ENCODE peak calls at places on chromosomes 11 and 22, in six cellular contexts. D is WTC11, W is GM23338, Y is K562, B is H1, C is HepG2. A is an unnamed sample.

GRCh38 chr22:23409976-23410375 is 170.1 kb downstream of the IGLL1 start:
- DNase-seq in D (no peak), W (no peak), Y (no peak), B (no peak), C (no peak), A (no peak)

GRCh38 chr11:71774603-71775222 is 58.3 kb upstream of the DEFB108B start:
- DNase-seq in D (no peak), W (no peak), Y (no peak), B (no peak), C (no peak), A (no peak)

GRCh38 chr11:102577182-102577581 is 46.6 kb upstream of the MMP7 start:
- DNase-seq in D (no peak), W (no peak), Y (no peak), B (no peak), C (no peak), A (no peak)

GRCh38 chr11:64729851-64730382 is 6.9 kb upstream of the NRXN2 start:
- DNase-seq in D (peak; percentile 92), W (peak; percentile 89), Y (peak; percentile 78), B (peak; percentile 91), C (no peak), A (no peak)

GRCh38 chr11:11243790-11244469 is 109.1 kb downstream of the CSNK2A3 start:
- DNase-seq in D (peak; percentile 66), W (peak; percentile 75), Y (peak; percentile 66), B (peak; percentile 67), C (no peak), A (no peak)

GRCh38 chr11:46850829-46851380 is 4.8 kb upstream of the CKAP5 start:
- DNase-seq in D (peak; percentile 46), W (peak; percentile 69), Y (no peak), B (no peak), C (no peak), A (no peak)

GRCh38 chr22:27399161-27399560 is 402.4 kb downstream of the MN1 start:
- DNase-seq in D (no peak), W (no peak), Y (no peak), B (no peak), C (no peak), A (no peak)

GRCh38 chr11:58926695-58927094 is 12.6 kb upstream of the GLYATL1 start:
- DNase-seq in D (no peak), W (no peak), Y (no peak), B (no peak), C (no peak), A (no peak)

GRCh38 chr11:2744166-2744565 is 44.4 kb upstream of the KCNQ1OT1 start:
- DNase-seq in D (no peak), W (no peak), Y (no peak), B (no peak), C (no peak), A (no peak)

DNA sequence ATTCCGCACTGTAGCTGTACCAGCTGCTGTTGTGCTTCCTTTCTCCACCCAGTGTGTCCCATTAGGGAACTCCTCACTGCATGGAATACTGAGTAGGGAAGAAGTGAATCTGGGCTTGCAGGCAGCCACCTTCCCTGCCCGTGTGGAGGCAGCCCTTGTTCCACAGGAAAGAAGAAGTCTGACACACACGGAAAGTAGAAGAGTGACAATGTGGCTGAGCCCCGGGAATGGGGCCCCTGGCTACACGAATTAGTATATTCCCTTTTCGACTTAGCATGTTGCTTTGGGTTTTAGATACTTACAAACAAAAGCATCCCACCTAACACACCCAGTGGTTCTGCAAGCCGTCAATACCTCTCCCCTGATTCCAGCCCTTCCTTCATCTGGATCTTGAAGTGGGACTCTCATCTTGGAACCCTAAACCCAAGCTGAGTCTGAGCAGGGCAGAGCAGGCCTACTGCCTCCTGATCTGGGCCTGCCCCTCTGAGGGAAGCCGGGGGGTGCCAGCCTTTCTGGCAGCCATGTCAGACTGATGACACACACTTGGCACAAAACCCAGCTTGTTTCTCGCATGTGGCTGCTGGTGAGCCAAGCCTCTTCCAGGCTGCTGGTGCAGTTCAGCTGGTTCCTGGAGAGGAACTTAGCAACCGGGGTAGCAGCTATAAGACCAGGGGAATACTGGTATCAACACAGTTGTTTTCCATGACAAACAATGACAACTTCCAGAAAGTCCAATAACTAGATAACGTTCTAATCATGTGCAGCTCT is 71.6 kb downstream of the C11orf58 start:
- DNase-seq in D (no peak), W (no peak), Y (no peak), B (no peak), C (no peak), A (no peak)
- TF ChIP-seq CREB1 in D (no peak), W (no peak), Y (no peak), B (no peak), C (no peak), A (no peak)

DNA sequence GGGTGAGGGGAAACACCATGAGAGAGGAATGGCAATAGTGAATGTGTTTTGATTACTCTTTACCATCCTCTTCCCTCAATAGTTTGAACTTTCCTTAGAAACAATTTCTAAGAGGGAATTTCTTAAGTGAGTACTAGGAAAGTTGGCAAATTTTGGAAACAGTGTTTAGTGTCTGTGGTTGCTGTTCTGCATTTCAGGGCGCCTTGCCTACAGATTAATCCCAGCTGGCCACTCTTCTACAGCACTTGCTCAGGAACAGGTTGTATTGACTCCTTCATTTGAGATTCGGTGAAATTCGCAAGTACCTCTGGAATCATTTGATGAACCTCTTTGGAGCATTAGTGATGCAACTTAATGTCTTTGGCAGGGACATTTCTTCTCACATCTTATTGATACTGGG is 28.3 kb downstream of the JAM3 start:
- DNase-seq in D (no peak), W (no peak), Y (no peak), B (no peak), C (no peak), A (no peak)
- TF ChIP-seq CREB1 in D (no peak), W (no peak), Y (no peak), B (no peak), C (no peak), A (no peak)

DNA sequence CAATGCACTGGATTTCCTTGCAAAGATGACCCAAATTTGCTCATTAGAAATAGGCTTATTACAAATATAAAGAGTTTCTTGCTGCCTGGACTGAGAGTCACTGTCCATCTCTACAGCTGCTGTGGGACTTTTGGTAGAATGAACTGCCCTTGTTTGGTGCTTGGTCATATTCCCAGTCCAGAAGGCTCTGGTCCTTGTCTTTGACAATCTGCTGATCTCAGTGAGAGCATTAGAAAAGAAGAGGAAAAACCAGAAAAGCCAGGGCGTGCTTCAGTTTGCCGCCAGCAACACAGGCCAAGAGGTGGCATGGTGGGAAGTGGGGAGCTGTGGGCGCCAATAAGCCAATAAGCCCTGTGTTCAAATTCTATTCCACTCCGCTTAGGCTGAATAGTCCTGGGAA is 48.2 kb upstream of the PARVA start:
- DNase-seq in D (no peak), W (no peak), Y (no peak), B (no peak), C (no peak), A (no peak)
- TF ChIP-seq CREB1 in D (no peak), W (no peak), Y (no peak), B (no peak), C (no peak), A (no peak)

GRCh38 chr11:113245216-113245615 is 69.2 kb upstream of the TTC12 start:
- DNase-seq in D (no peak), W (no peak), Y (no peak), B (no peak), C (peak; percentile 13), A (no peak)
- TF ChIP-seq CREB1 in D (no peak), W (no peak), Y (no peak), B (no peak), C (no peak), A (no peak)

GRCh38 chr22:19174106-19175025 is 4.2 kb downstream of the SLC25A1 start:
- DNase-seq in D (peak; percentile 59), W (peak; percentile 84), Y (no peak), B (peak; percentile 64), C (peak; percentile 57), A (peak; percentile 15)
- TF ChIP-seq CREB1 in D (no peak), W (peak; percentile 20), Y (no peak), B (no peak), C (no peak), A (no peak)

GRCh38 chr11:86818466-86819282 is 18.3 kb downstream of the PRSS23 start:
- DNase-seq in D (no peak), W (peak; percentile 85), Y (peak; percentile 49), B (no peak), C (peak; percentile 42), A (peak; percentile 7)
- TF ChIP-seq CREB1 in D (no peak), W (no peak), Y (no peak), B (no peak), C (no peak), A (no peak)

GRCh38 chr11:104164028-104164520 is at the start of gene PDGFD:
- DNase-seq in D (peak; percentile 89), W (peak; percentile 93), Y (no peak), B (peak; percentile 85), C (peak; percentile 54), A (no peak)
- TF ChIP-seq CREB1 in D (no peak), W (peak; percentile 59), Y (no peak), B (peak; percentile 66), C (no peak), A (no peak)

GRCh38 chr22:17501679-17502285 is 61.5 kb upstream of the SLC25A18 start:
- DNase-seq in D (no peak), W (peak; percentile 81), Y (peak; percentile 57), B (no peak), C (peak; percentile 63), A (peak; percentile 57)
- TF ChIP-seq CREB1 in D (no peak), W (no peak), Y (no peak), B (no peak), C (no peak), A (no peak)